ENCODE peak calls at places on chromosomes 5 and 9, in seven cellular contexts. A is right lobe of liver, J is Peyer's patch, X is K562, T is heart left ventricle, W is adrenal gland, Z is GM12892. M is an unnamed sample.

GRCh38 chr9:14240491-14240890 is 73.5 kb downstream of the NFIB start:
- DNase-seq in X (no peak), W (no peak), J (no peak), T (no peak), Z (no peak), A (no peak), M (no peak)

GRCh38 chr9:31272456-31273295 is 1111.8 kb upstream of the ACO1 start:
- DNase-seq in W (no peak), J (no peak), X (no peak), T (no peak), A (no peak), Z (no peak), M (no peak)

GRCh38 chr5:3684771-3685354 is 89.2 kb downstream of the IRX1 start:
- DNase-seq in J (no peak), X (no peak), T (no peak), W (no peak), Z (no peak), A (no peak), M (no peak)

GRCh38 chr5:179974946-179975712 is 67.4 kb upstream of the TBC1D9B start:
- DNase-seq in W (no peak), J (peak; percentile 68), X (peak; percentile 44), A (no peak), Z (peak; percentile 25), T (peak; percentile 29), M (peak; percentile 38)

GRCh38 chr9:6584881-6585597 is 60.5 kb downstream of the GLDC start:
- DNase-seq in X (peak; percentile 13), A (no peak), T (no peak), Z (no peak), W (no peak), J (no peak), M (no peak)

GRCh38 chr5:158648631-158649030 is 451.1 kb downstream of the EBF1 start:
- DNase-seq in W (no peak), T (no peak), Z (no peak), X (no peak), J (no peak), A (no peak), M (no peak)

GRCh38 chr5:126594077-126594476 is 942 bp downstream of the ALDH7A1 start:
- DNase-seq in X (no peak), W (no peak), A (no peak), T (no peak), Z (no peak), J (no peak), M (no peak)

GRCh38 chr5:145237843-145238242 is 597.3 kb downstream of the PRELID2 start:
- DNase-seq in W (no peak), A (no peak), X (peak; percentile 13), J (no peak), Z (no peak), T (no peak), M (peak; percentile 2)

GRCh38 chr9:99400184-99400731 is 178.2 kb downstream of the SEC61B start:
- DNase-seq in W (no peak), J (no peak), X (no peak), Z (no peak), T (peak; percentile 44), A (no peak), M (no peak)

GRCh38 chr5:56700711-56701110 is 114.6 kb upstream of the MAP3K1 start:
- DNase-seq in W (no peak), X (no peak), Z (no peak), J (no peak), T (no peak), A (no peak), M (no peak)

GRCh38 chr5:148843510-148844318 is 17.3 kb downstream of the ADRB2 start:
- DNase-seq in Z (no peak), X (no peak), W (no peak), A (no peak), J (no peak), T (peak; percentile 18), M (no peak)

GRCh38 chr5:143898914-143899591 is 87.1 kb downstream of the HMHB1 start:
- DNase-seq in T (no peak), Z (no peak), X (no peak), J (no peak), A (no peak), W (no peak), M (no peak)

GRCh38 chr5:73912755-73913365 is 286.9 kb downstream of the ARHGEF28 start:
- DNase-seq in X (no peak), J (no peak), W (no peak), A (no peak), Z (no peak), T (no peak), M (no peak)

GRCh38 chr5:54678737-54679136 is 161.2 kb downstream of the SNX18 start:
- DNase-seq in A (no peak), J (no peak), X (no peak), W (no peak), T (no peak), Z (no peak), M (no peak)

GRCh38 chr9:134853893-134854292 is 26.7 kb upstream of the FCN2 start:
- DNase-seq in J (no peak), Z (peak; percentile 10), W (no peak), A (no peak), X (no peak), T (no peak), M (no peak)

GRCh38 chr9:130461218-130461630 is 16.5 kb downstream of the ASS1 start:
- DNase-seq in T (peak; percentile 42), W (peak; percentile 50), Z (peak; percentile 88), J (peak; percentile 58), X (peak; percentile 71), A (peak; percentile 75), M (peak; percentile 90)

GRCh38 chr5:21776466-21776865 is 1076.7 kb downstream of the CDH12 start:
- DNase-seq in Z (no peak), T (no peak), W (no peak), A (no peak), J (no peak), X (no peak), M (no peak)

GRCh38 chr5:98513378-98513777 is 260.1 kb upstream of the RGMB start:
- DNase-seq in T (no peak), J (no peak), X (no peak), A (no peak), W (no peak), Z (no peak), M (no peak)

GRCh38 chr9:64061013-64061627 is 1223.9 kb downstream of the FOXD4L5 start:
- DNase-seq in Z (no peak), J (no peak), A (no peak), W (no peak), X (no peak), T (no peak), M (no peak)

GRCh38 chr5:161446655-161447054 is 99.9 kb downstream of the GABRB2 start:
- DNase-seq in T (no peak), J (no peak), X (no peak), Z (no peak), W (peak; percentile 28), A (no peak), M (no peak)

GRCh38 chr5:144028644-144029043 is 141.8 kb downstream of the YIPF5 start:
- DNase-seq in X (no peak), A (no peak), J (no peak), Z (no peak), W (no peak), T (peak; percentile 14), M (no peak)

DNA sequence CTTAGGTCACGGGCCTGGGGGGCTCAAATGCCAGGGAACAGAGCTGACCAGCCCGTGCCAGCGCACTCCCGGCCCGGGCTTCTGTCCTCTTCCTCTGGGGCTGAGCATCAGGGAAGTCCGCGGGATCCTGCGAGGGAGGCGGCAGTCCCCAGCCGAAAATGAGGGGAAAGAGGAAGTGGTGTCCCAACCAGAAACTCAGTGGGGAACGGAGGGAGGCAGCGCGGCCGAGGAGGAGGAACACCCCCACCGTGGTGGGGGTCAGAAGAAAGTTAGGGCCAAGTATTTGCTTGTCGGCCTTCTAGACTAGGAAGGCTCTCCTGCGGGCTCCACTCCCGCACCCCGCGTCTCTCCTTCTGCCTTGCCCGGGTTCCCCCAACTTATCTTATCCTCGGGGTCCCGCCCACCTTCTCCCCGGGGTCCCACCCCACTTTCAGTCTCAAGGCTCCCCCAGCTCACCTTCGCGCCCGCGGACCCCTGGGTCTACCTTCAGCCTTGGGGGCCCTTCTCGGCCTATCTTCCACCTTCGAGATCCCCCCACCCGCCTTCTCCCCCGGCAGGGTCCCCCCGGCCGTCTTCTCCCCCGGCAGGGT is 583 bp upstream of the PHF2 start:
- DNase-seq in X (peak; percentile 67), Z (peak; percentile 70), J (peak; percentile 74), A (no peak), W (peak; percentile 60), T (peak; percentile 59), M (peak; percentile 67)
- TF ChIP-seq POLR2A in X (peak; percentile 71), Z (peak; percentile 53), J (peak; percentile 28), A (peak; percentile 18), W (no peak), T (no peak), M (no peak)

GRCh38 chr9:127221695-127222094 is 42.9 kb upstream of the GARNL3 start:
- DNase-seq in T (no peak), J (no peak), X (no peak), W (peak; percentile 1), Z (no peak), A (no peak), M (no peak)

GRCh38 chr9:127216888-127217217 is 47.7 kb upstream of the GARNL3 start:
- DNase-seq in X (no peak), Z (no peak), W (no peak), J (no peak), T (no peak), A (no peak), M (no peak)

GRCh38 chr9:127216210-127216887 is 48.2 kb upstream of the GARNL3 start:
- DNase-seq in Z (no peak), W (no peak), T (no peak), A (no peak), X (no peak), J (no peak), M (no peak)

GRCh38 chr9:127219533-127219932 is 45.0 kb upstream of the GARNL3 start:
- DNase-seq in Z (no peak), W (peak; percentile 37), A (no peak), X (no peak), T (no peak), J (no peak), M (no peak)

GRCh38 chr9:127218818-127219217 is 45.8 kb upstream of the GARNL3 start:
- DNase-seq in A (no peak), J (no peak), Z (no peak), T (no peak), X (no peak), W (peak; percentile 6), M (no peak)
- TF ChIP-seq POLR2A in A (no peak), J (no peak), Z (no peak), T (no peak), X (no peak), W (no peak), M (no peak)

DNA sequence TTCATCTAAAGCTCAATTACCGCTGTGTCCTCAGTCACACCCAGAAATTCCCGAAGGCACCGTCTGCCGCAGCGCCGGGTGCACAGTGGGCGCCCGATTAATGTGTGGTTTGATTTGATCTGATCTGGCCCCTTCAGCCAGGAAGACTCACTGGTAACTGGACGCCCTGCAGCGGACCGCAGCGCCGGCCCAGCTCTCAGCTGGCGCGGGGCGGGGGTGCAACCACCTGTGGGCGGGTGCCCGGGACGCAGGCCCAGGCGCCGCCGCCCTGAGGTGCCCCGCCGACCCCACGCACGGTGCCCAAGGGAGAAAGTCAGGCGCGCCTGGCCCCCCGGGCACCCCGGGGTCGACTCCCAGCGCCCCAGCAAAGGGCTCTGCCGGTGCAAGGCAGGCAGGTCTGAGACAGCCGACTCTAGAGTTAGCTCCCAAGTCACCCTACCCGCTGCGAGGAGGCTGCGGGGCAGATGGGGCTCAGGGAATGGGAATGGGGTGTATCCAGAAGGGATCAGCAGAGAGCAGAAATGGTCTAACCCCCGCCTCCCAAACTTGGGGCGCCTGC is 1.7 kb downstream of the EPB41L4B start:
- DNase-seq in J (no peak), W (peak; percentile 33), T (no peak), X (no peak), Z (no peak), A (peak; percentile 78), M (no peak)
- TF ChIP-seq POLR2A in J (peak; percentile 45), W (no peak), T (no peak), X (no peak), Z (no peak), A (no peak), M (no peak)

GRCh38 chr5:138538943-138539627 is 4.0 kb downstream of the ETF1 start:
- DNase-seq in W (no peak), X (peak; percentile 52), T (no peak), A (no peak), J (no peak), Z (no peak), M (no peak)
- TF ChIP-seq POLR2A in W (no peak), X (no peak), T (no peak), A (no peak), J (no peak), Z (no peak), M (no peak)

M was measured in GM12891.